ENCODE peak calls at places on chromosomes 16 and 17, in eight cellular contexts. H is RWPE1; X is HEK293T; G is testis; Y is iPS-NIHi11; T is D341Med; K is CD8-positive, alpha-beta T cell; W is NCI-H1092. C is an unnamed sample.

GRCh38 chr17:9211133-9211765 is 189.9 kb downstream of the NTN1 start:
- DNase-seq in H (no peak), X (no peak), G (no peak), Y (no peak), T (no peak), K (no peak), W (no peak), C (no peak)

GRCh38 chr17:72516772-72517399 is 396.1 kb downstream of the SOX9 start:
- DNase-seq in H (no peak), X (no peak), G (peak; percentile 66), Y (no peak), T (no peak), K (no peak), W (no peak), C (no peak)

GRCh38 chr16:70301121-70301520 is 2.1 kb downstream of the DDX19B start:
- DNase-seq in H (no peak), X (no peak), G (no peak), Y (no peak), T (no peak), K (no peak), W (no peak), C (no peak)

GRCh38 chr16:89687092-89687940 is 827 bp downstream of the CDK10 start:
- DNase-seq in H (peak; percentile 32), X (no peak), G (no peak), Y (no peak), T (no peak), K (no peak), W (no peak), C (no peak)

GRCh38 chr16:12901597-12902436 is at the start of gene SHISA9:
- DNase-seq in H (no peak), X (no peak), G (no peak), Y (peak; percentile 36), T (peak; percentile 62), K (no peak), W (no peak), C (no peak)

GRCh38 chr16:59991171-59991570 is 1257.1 kb upstream of the GOT2 start:
- DNase-seq in H (no peak), X (no peak), G (no peak), Y (no peak), T (no peak), K (no peak), W (no peak), C (no peak)

GRCh38 chr16:66028505-66029216 is 337.8 kb upstream of the CDH5 start:
- DNase-seq in H (no peak), X (no peak), G (no peak), Y (no peak), T (no peak), K (no peak), W (no peak), C (no peak)

GRCh38 chr16:72475688-72476087 is 303.7 kb upstream of the PMFBP1 start:
- DNase-seq in H (no peak), X (no peak), G (no peak), Y (no peak), T (no peak), K (no peak), W (no peak), C (no peak)

GRCh38 chr17:1304962-1305361 is 25.5 kb downstream of the TRARG1 start:
- DNase-seq in H (no peak), X (no peak), G (no peak), Y (no peak), T (no peak), K (no peak), W (no peak), C (no peak)

GRCh38 chr17:44829558-44830358 is at the start of gene GJC1:
- DNase-seq in H (peak; percentile 30), X (peak; percentile 64), G (peak; percentile 16), Y (peak; percentile 74), T (peak; percentile 93), K (no peak), W (no peak), C (no peak)

GRCh38 chr17:22703786-22704441 is 1011.6 kb downstream of the KCNJ18 start:
- DNase-seq in H (no peak), X (peak; percentile 55), G (peak; percentile 46), Y (peak; percentile 11), T (no peak), K (no peak), W (no peak), C (no peak)

GRCh38 chr17:70109497-70109896 is 34.5 kb downstream of the KCNJ16 start:
- DNase-seq in H (no peak), X (no peak), G (no peak), Y (no peak), T (peak; percentile 39), K (no peak), W (no peak), C (no peak)

GRCh38 chr16:31134625-31135534 is 647 bp downstream of the PRSS8 start:
- DNase-seq in H (peak; percentile 50), X (no peak), G (no peak), Y (peak; percentile 65), T (peak; percentile 67), K (no peak), W (peak; percentile 39), C (no peak)

GRCh38 chr16:57525761-57526160 is 10.6 kb downstream of the CCDC102A start:
- DNase-seq in H (no peak), X (no peak), G (no peak), Y (no peak), T (no peak), K (no peak), W (no peak), C (no peak)

GRCh38 chr17:58377005-58377660 is 25.1 kb upstream of the SUPT4H1 start:
- DNase-seq in H (no peak), X (no peak), G (no peak), Y (no peak), T (no peak), K (no peak), W (no peak), C (no peak)

GRCh38 chr16:89575247-89576172 is at the start of gene CPNE7:
- DNase-seq in H (no peak), X (no peak), G (no peak), Y (peak; percentile 76), T (peak; percentile 84), K (no peak), W (no peak), C (no peak)

GRCh38 chr16:3004781-3005284 is 7.9 kb upstream of the CLDN9 start:
- DNase-seq in H (no peak), X (no peak), G (no peak), Y (no peak), T (no peak), K (no peak), W (no peak), C (no peak)

GRCh38 chr17:68800731-68801130 is 154.5 kb downstream of the ABCA8 start:
- DNase-seq in H (no peak), X (no peak), G (no peak), Y (no peak), T (no peak), K (no peak), W (no peak), C (no peak)